ENCODE peak calls at places on chromosomes 6 and 20, in four cellular contexts. K is CD8-positive, alpha-beta T cell; M is MCF 10A; S is NCI-H510A. Q is an unnamed sample.

GRCh38 chr6:107716688-107717089 is 107.4 kb downstream of the SCML4 start:
- DNase-seq in K (peak; percentile 46), M (peak; percentile 26), S (no peak), Q (no peak)

GRCh38 chr6:7421066-7421465 is 31.5 kb downstream of the RIOK1 start:
- DNase-seq in K (no peak), M (no peak), S (no peak), Q (no peak)

GRCh38 chr6:36917541-36918193 is 31.9 kb downstream of the C6orf89 start:
- DNase-seq in K (no peak), M (no peak), S (no peak), Q (no peak)

GRCh38 chr6:146149770-146150169 is 120.9 kb downstream of the GRM1 start:
- DNase-seq in K (no peak), M (peak; percentile 27), S (no peak), Q (no peak)

GRCh38 chr6:29005183-29005885 is at the start of gene ZNF311:
- DNase-seq in K (no peak), M (peak; percentile 79), S (no peak), Q (peak; percentile 51)

GRCh38 chr6:145091827-145092164 is 643.5 kb downstream of the EPM2A start:
- DNase-seq in K (no peak), M (no peak), S (no peak), Q (no peak)

GRCh38 chr6:6235786-6236185 is 84.7 kb downstream of the F13A1 start:
- DNase-seq in K (no peak), M (no peak), S (no peak), Q (no peak)

GRCh38 chr20:35941620-35942019 is 12.7 kb downstream of the SCAND1 start:
- DNase-seq in K (no peak), M (no peak), S (no peak), Q (no peak)

GRCh38 chr20:63896136-63896890 is 1.4 kb downstream of the DNAJC5 start:
- DNase-seq in K (no peak), M (peak; percentile 29), S (no peak), Q (peak; percentile 78)

GRCh38 chr6:170147056-170147787 is 143.7 kb downstream of the DLL1 start:
- DNase-seq in K (no peak), M (no peak), S (no peak), Q (no peak)

GRCh38 chr6:15593798-15594197 is 69.0 kb downstream of the DTNBP1 start:
- DNase-seq in K (no peak), M (no peak), S (no peak), Q (no peak)

GRCh38 chr6:75283907-75284284 is 696 bp downstream of the TMEM30A start:
- DNase-seq in K (no peak), M (no peak), S (no peak), Q (no peak)